ENCODE peak calls at places on chromosomes 2 and 18, in five cellular contexts. One of them, this sample, is unnamed.

GRCh38 chr2:128315122-128315828 is 3.4 kb downstream of the HS6ST1 start:
- DNase-seq in tibial nerve: no peak
- DNase-seq in HCT116: no peak
- DNase-seq in gastrocnemius medialis: no peak
- DNase-seq in A549: no peak
- DNase-seq in this sample: peak

GRCh38 chr2:223051580-223052375 is at the start of gene KCNE4:
- DNase-seq in HCT116: no peak
- DNase-seq in tibial nerve: peak
- DNase-seq in gastrocnemius medialis: no peak
- DNase-seq in A549: no peak
- DNase-seq in this sample: peak

GRCh38 chr2:84906108-84906899 is 848 bp downstream of the TMSB10 start:
- DNase-seq in A549: no peak
- DNase-seq in gastrocnemius medialis: no peak
- DNase-seq in HCT116: no peak
- DNase-seq in tibial nerve: no peak
- DNase-seq in this sample: peak

GRCh38 chr2:173922760-173923159 is 42.4 kb downstream of the SP3 start:
- DNase-seq in gastrocnemius medialis: no peak
- DNase-seq in A549: no peak
- DNase-seq in HCT116: no peak
- DNase-seq in tibial nerve: no peak
- DNase-seq in this sample: no peak

GRCh38 chr2:121346886-121347285 is 61.9 kb upstream of the TFCP2L1 start:
- DNase-seq in A549: no peak
- DNase-seq in gastrocnemius medialis: no peak
- DNase-seq in HCT116: no peak
- DNase-seq in tibial nerve: no peak
- DNase-seq in this sample: no peak

GRCh38 chr2:196291873-196292800 is 120.8 kb upstream of the STK17B start:
- DNase-seq in A549: no peak
- DNase-seq in tibial nerve: no peak
- DNase-seq in gastrocnemius medialis: peak
- DNase-seq in HCT116: peak
- DNase-seq in this sample: no peak

GRCh38 chr18:62644773-62645172 is 70.6 kb upstream of the PHLPP1 start:
- DNase-seq in tibial nerve: no peak
- DNase-seq in gastrocnemius medialis: no peak
- DNase-seq in HCT116: no peak
- DNase-seq in A549: no peak
- DNase-seq in this sample: no peak

GRCh38 chr2:54497738-54498680 is 41.9 kb downstream of the SPTBN1 start:
- DNase-seq in HCT116: no peak
- DNase-seq in gastrocnemius medialis: no peak
- DNase-seq in tibial nerve: no peak
- DNase-seq in A549: no peak
- DNase-seq in this sample: no peak

GRCh38 chr2:54763636-54764291 is 40.3 kb downstream of the EML6 start:
- DNase-seq in HCT116: no peak
- DNase-seq in A549: peak
- DNase-seq in tibial nerve: no peak
- DNase-seq in gastrocnemius medialis: no peak
- DNase-seq in this sample: no peak

GRCh38 chr18:65527879-65528633 is 222.8 kb upstream of the CDH7 start:
- DNase-seq in A549: no peak
- DNase-seq in HCT116: no peak
- DNase-seq in gastrocnemius medialis: no peak
- DNase-seq in tibial nerve: no peak
- DNase-seq in this sample: no peak

GRCh38 chr18:65415167-65415566 is 335.6 kb upstream of the CDH7 start:
- DNase-seq in gastrocnemius medialis: no peak
- DNase-seq in HCT116: no peak
- DNase-seq in tibial nerve: no peak
- DNase-seq in A549: no peak
- DNase-seq in this sample: no peak

GRCh38 chr2:233152541-233152940 is 92.4 kb downstream of the INPP5D start:
- DNase-seq in HCT116: no peak
- DNase-seq in A549: no peak
- DNase-seq in tibial nerve: no peak
- DNase-seq in gastrocnemius medialis: peak
- DNase-seq in this sample: no peak

GRCh38 chr2:219835493-219835892 is 208.1 kb downstream of the SLC4A3 start:
- DNase-seq in A549: no peak
- DNase-seq in tibial nerve: no peak
- DNase-seq in gastrocnemius medialis: no peak
- DNase-seq in HCT116: no peak
- DNase-seq in this sample: no peak

GRCh38 chr18:68263481-68263880 is 451.4 kb downstream of the TMX3 start:
- DNase-seq in HCT116: no peak
- DNase-seq in A549: no peak
- DNase-seq in gastrocnemius medialis: no peak
- DNase-seq in tibial nerve: no peak
- DNase-seq in this sample: no peak

GRCh38 chr2:150802648-150803047 is 315.2 kb upstream of the RND3 start:
- DNase-seq in HCT116: no peak
- DNase-seq in gastrocnemius medialis: no peak
- DNase-seq in A549: no peak
- DNase-seq in tibial nerve: no peak
- DNase-seq in this sample: no peak

GRCh38 chr2:54670485-54671009 is 52.9 kb upstream of the EML6 start:
- DNase-seq in A549: no peak
- DNase-seq in HCT116: no peak
- DNase-seq in tibial nerve: no peak
- DNase-seq in gastrocnemius medialis: no peak
- DNase-seq in this sample: no peak

GRCh38 chr2:161141033-161141432 is 19.2 kb upstream of the TANK start:
- DNase-seq in A549: no peak
- DNase-seq in HCT116: no peak
- DNase-seq in tibial nerve: no peak
- DNase-seq in gastrocnemius medialis: no peak
- DNase-seq in this sample: no peak

GRCh38 chr2:202703091-202703490 is 68.3 kb downstream of the FAM117B start:
- DNase-seq in A549: no peak
- DNase-seq in tibial nerve: no peak
- DNase-seq in HCT116: no peak
- DNase-seq in gastrocnemius medialis: no peak
- DNase-seq in this sample: no peak

GRCh38 chr18:25299426-25299825 is 52.5 kb downstream of the ZNF521 start:
- DNase-seq in HCT116: no peak
- DNase-seq in tibial nerve: no peak
- DNase-seq in gastrocnemius medialis: no peak
- DNase-seq in A549: no peak
- DNase-seq in this sample: no peak

GRCh38 chr2:7956126-7956689 is 725.6 kb upstream of the ID2 start:
- DNase-seq in A549: no peak
- DNase-seq in gastrocnemius medialis: no peak
- DNase-seq in HCT116: no peak
- DNase-seq in tibial nerve: no peak
- DNase-seq in this sample: no peak

GRCh38 chr2:173961346-173961705 is 3.8 kb downstream of the SP3 start:
- DNase-seq in tibial nerve: no peak
- DNase-seq in gastrocnemius medialis: no peak
- DNase-seq in A549: no peak
- DNase-seq in HCT116: no peak
- DNase-seq in this sample: no peak

GRCh38 chr18:60020107-60020925 is 120.5 kb downstream of the PMAIP1 start:
- DNase-seq in HCT116: no peak
- DNase-seq in A549: no peak
- DNase-seq in tibial nerve: no peak
- DNase-seq in gastrocnemius medialis: no peak
- DNase-seq in this sample: no peak

GRCh38 chr2:44767691-44768090 is 173.8 kb upstream of the SIX3 start:
- DNase-seq in gastrocnemius medialis: no peak
- DNase-seq in tibial nerve: no peak
- DNase-seq in A549: no peak
- DNase-seq in HCT116: no peak
- DNase-seq in this sample: no peak

GRCh38 chr2:152624805-152625204 is 92.5 kb downstream of the PRPF40A start:
- DNase-seq in HCT116: no peak
- DNase-seq in gastrocnemius medialis: no peak
- DNase-seq in tibial nerve: no peak
- DNase-seq in A549: no peak
- DNase-seq in this sample: no peak

GRCh38 chr2:63875143-63875542 is 33.4 kb downstream of the UGP2 start:
- DNase-seq in A549: no peak
- DNase-seq in HCT116: no peak
- DNase-seq in tibial nerve: no peak
- DNase-seq in gastrocnemius medialis: no peak
- DNase-seq in this sample: no peak

GRCh38 chr18:41645600-41646360 is 309.3 kb upstream of the PIK3C3 start:
- DNase-seq in gastrocnemius medialis: no peak
- DNase-seq in A549: no peak
- DNase-seq in HCT116: no peak
- DNase-seq in tibial nerve: no peak
- DNase-seq in this sample: no peak

GRCh38 chr2:51218057-51218456 is 186.1 kb upstream of the NRXN1 start:
- DNase-seq in tibial nerve: no peak
- DNase-seq in A549: no peak
- DNase-seq in HCT116: no peak
- DNase-seq in gastrocnemius medialis: no peak
- DNase-seq in this sample: no peak

DNA sequence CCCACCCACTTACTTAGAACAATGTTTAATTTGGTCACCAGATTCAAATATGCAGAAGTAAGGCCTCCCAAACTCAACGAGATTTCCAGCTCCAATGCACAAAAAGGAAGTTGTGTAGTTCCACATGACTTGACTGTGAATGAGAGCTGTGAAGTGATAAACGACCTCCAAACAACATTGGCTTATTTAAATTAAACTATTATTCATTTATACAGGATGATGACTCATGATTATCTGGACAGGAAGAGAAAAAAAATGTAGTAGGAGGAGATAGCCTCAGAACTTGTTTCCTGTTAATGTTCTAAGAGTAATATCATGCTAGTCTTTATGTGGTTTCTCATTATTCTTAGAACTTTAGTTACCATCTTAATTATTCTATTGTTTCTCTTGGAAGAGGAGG is 237.3 kb downstream of the C1D start:
- DNase-seq in tibial nerve: no peak
- DNase-seq in gastrocnemius medialis: no peak
- DNase-seq in A549: no peak
- DNase-seq in HCT116: no peak
- DNase-seq in this sample: no peak
- H3K4me3 ChIP-seq in tibial nerve: no peak
- H3K4me3 ChIP-seq in gastrocnemius medialis: no peak
- H3K4me3 ChIP-seq in A549: no peak
- H3K4me3 ChIP-seq in HCT116: no peak
- H3K4me3 ChIP-seq in this sample: no peak

DNA sequence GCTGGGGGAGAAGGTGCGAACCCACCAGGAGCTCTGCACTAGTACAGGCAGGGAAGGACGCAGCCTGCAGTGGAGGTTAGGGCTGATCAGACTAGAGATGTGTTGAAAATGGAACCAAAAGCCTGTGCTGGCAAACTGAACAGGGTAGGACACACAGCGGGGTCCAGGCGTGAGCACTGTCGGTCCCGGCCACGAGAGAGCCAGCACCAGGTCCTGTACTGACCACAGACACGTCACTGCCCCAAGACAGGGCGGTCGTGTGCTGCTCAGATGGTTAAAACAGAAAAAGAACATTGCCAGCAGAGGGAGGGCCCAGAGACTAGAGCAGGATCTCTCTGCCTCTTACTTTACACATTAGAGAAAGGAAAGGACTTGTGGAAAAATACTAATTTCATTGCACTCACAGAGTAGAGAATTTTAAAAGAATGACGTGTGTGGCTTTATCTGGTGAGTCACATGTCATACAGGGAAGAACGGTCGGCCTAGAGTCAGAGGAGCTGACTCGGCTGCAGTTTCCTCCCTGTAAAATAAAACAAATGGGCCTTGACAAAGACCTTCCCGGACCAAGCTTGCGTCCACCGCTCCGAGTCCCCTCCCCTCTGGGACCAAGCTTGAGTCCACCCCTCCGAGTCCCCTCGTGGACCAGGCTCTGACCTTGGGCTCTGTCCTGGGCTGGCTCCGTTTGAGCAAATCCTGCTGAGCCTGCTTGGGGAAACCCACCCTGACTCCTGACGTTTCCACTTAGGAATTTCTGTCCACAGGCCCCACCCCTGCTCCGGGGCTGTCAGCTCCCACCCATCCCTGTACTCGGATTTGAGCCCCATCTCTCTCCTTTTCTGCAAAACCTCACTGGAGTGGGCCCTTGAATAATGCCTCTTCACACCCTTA is 16.7 kb upstream of the ADI1 start:
- DNase-seq in tibial nerve: peak
- DNase-seq in A549: no peak
- DNase-seq in HCT116: peak
- DNase-seq in gastrocnemius medialis: peak
- DNase-seq in this sample: peak
- TF ChIP-seq POLR2A in tibial nerve: no peak
- TF ChIP-seq POLR2A in A549: peak
- TF ChIP-seq POLR2A in HCT116: no peak
- TF ChIP-seq POLR2A in gastrocnemius medialis: peak
- TF ChIP-seq POLR2A in this sample: no peak

GRCh38 chr2:74507145-74507925 is at the start of gene PCGF1:
- DNase-seq in HCT116: peak
- DNase-seq in A549: peak
- DNase-seq in gastrocnemius medialis: peak
- DNase-seq in tibial nerve: peak
- DNase-seq in this sample: peak
- TF ChIP-seq CTCF in HCT116: peak
- TF ChIP-seq CTCF in A549: peak
- TF ChIP-seq CTCF in gastrocnemius medialis: no peak
- TF ChIP-seq CTCF in tibial nerve: peak
- TF ChIP-seq CTCF in this sample: no peak

GRCh38 chr2:23918837-23919489 is 8.0 kb downstream of the ATAD2B start:
- DNase-seq in tibial nerve: no peak
- DNase-seq in HCT116: no peak
- DNase-seq in gastrocnemius medialis: no peak
- DNase-seq in A549: no peak
- DNase-seq in this sample: no peak

GRCh38 chr2:23912054-23912453 is 14.9 kb downstream of the ATAD2B start:
- DNase-seq in HCT116: peak
- DNase-seq in A549: no peak
- DNase-seq in tibial nerve: no peak
- DNase-seq in gastrocnemius medialis: no peak
- DNase-seq in this sample: no peak

GRCh38 chr2:23916727-23917458 is 10.0 kb downstream of the ATAD2B start:
- DNase-seq in HCT116: no peak
- DNase-seq in tibial nerve: no peak
- DNase-seq in A549: no peak
- DNase-seq in gastrocnemius medialis: no peak
- DNase-seq in this sample: no peak

GRCh38 chr2:23915327-23915726 is 11.6 kb downstream of the ATAD2B start:
- DNase-seq in tibial nerve: no peak
- DNase-seq in A549: no peak
- DNase-seq in HCT116: no peak
- DNase-seq in gastrocnemius medialis: no peak
- DNase-seq in this sample: no peak
- H3K4me3 ChIP-seq in tibial nerve: no peak
- H3K4me3 ChIP-seq in A549: no peak
- H3K4me3 ChIP-seq in HCT116: no peak
- H3K4me3 ChIP-seq in gastrocnemius medialis: no peak
- H3K4me3 ChIP-seq in this sample: no peak